ENCODE peak calls at places on chromosomes 6 and 20, in six cellular contexts. X is psoas muscle, S is neural crest cell, M is activated B cell treated with CpG ODN at 0.5 μM for 24 hours, K is neural progenitor cell, F is brain microvascular endothelial cell. E is an unnamed sample.

GRCh38 chr20:10423735-10424134 is 10.3 kb downstream of the MKKS start:
- DNase-seq in X (no peak), S (no peak), M (no peak), K (no peak), F (no peak), E (no peak)

GRCh38 chr6:26204332-26205160 is 117.3 kb downstream of the HFE start:
- DNase-seq in X (peak; percentile 87), S (peak; percentile 80), M (peak; percentile 70), K (peak; percentile 97), F (peak; percentile 99), E (peak; percentile 90)

GRCh38 chr20:22411568-22412450 is 172.6 kb downstream of the FOXA2 start:
- DNase-seq in X (peak; percentile 56), S (no peak), M (no peak), K (no peak), F (no peak), E (no peak)

GRCh38 chr6:9921366-9921765 is 493.5 kb downstream of the TFAP2A start:
- DNase-seq in X (no peak), S (no peak), M (no peak), K (no peak), F (no peak), E (no peak)

GRCh38 chr6:128601060-128601459 is 80.7 kb upstream of the PTPRK start:
- DNase-seq in X (no peak), S (no peak), M (no peak), K (no peak), F (peak; percentile 63), E (no peak)

GRCh38 chr6:119037941-119038623 is 40.4 kb downstream of the FAM184A start:
- DNase-seq in X (no peak), S (no peak), M (no peak), K (no peak), F (no peak), E (no peak)

GRCh38 chr6:149864578-149865535 is 698 bp upstream of the LRP11 start:
- DNase-seq in X (no peak), S (peak; percentile 20), M (no peak), K (peak; percentile 60), F (peak; percentile 79), E (no peak)

GRCh38 chr6:35247642-35248231 is 11.8 kb upstream of the ZNF76 start:
- DNase-seq in X (no peak), S (no peak), M (no peak), K (no peak), F (no peak), E (no peak)

GRCh38 chr6:106163966-106164877 is 78.1 kb downstream of the PRDM1 start:
- DNase-seq in X (peak; percentile 57), S (no peak), M (peak; percentile 53), K (no peak), F (peak; percentile 29), E (peak; percentile 20)

GRCh38 chr20:62961310-62961783 is 8.8 kb downstream of the SLC17A9 start:
- DNase-seq in X (no peak), S (no peak), M (no peak), K (peak; percentile 48), F (no peak), E (no peak)

GRCh38 chr6:100101656-100102055 is 107.6 kb upstream of the MCHR2 start:
- DNase-seq in X (no peak), S (no peak), M (no peak), K (no peak), F (no peak), E (no peak)

GRCh38 chr6:156909212-156910010 is 132.2 kb downstream of the ARID1B start:
- DNase-seq in X (no peak), S (no peak), M (no peak), K (no peak), F (no peak), E (no peak)

GRCh38 chr20:45818239-45818638 is 5.8 kb downstream of the UBE2C start:
- DNase-seq in X (no peak), S (no peak), M (no peak), K (no peak), F (no peak), E (no peak)

GRCh38 chr6:81834141-81834621 is 81.7 kb upstream of the TENT5A start:
- DNase-seq in X (no peak), S (no peak), M (no peak), K (no peak), F (peak; percentile 77), E (no peak)

GRCh38 chr6:4884646-4885427 is 108.6 kb downstream of the CDYL start:
- DNase-seq in X (no peak), S (no peak), M (no peak), K (no peak), F (no peak), E (no peak)

GRCh38 chr6:4360920-4361319 is 225.5 kb upstream of the ECI2 start:
- DNase-seq in X (no peak), S (no peak), M (no peak), K (no peak), F (no peak), E (no peak)

GRCh38 chr20:44089987-44090674 is 96.9 kb downstream of the JPH2 start:
- DNase-seq in X (no peak), S (peak; percentile 28), M (no peak), K (no peak), F (peak; percentile 60), E (no peak)

GRCh38 chr6:40960784-40961430 is 78.1 kb downstream of the UNC5CL start:
- DNase-seq in X (no peak), S (no peak), M (no peak), K (no peak), F (no peak), E (no peak)

GRCh38 chr6:13488015-13488895 is 855 bp upstream of the GFOD1 start:
- DNase-seq in X (peak; percentile 78), S (peak; percentile 11), M (peak; percentile 37), K (peak; percentile 71), F (peak; percentile 34), E (no peak)

GRCh38 chr6:11712760-11713159 is 65.8 kb downstream of the ADTRP start:
- DNase-seq in X (peak; percentile 57), S (no peak), M (no peak), K (no peak), F (no peak), E (no peak)

GRCh38 chr6:75205776-75206334 is at the start of gene COL12A1:
- DNase-seq in X (peak; percentile 97), S (peak; percentile 56), M (peak; percentile 20), K (peak; percentile 87), F (peak; percentile 98), E (no peak)

GRCh38 chr20:36273414-36274247 is 32.5 kb upstream of the DLGAP4 start:
- DNase-seq in X (peak; percentile 27), S (no peak), M (no peak), K (peak; percentile 28), F (peak; percentile 6), E (no peak)
- TF ChIP-seq CTCF in X (peak; percentile 23), S (peak; percentile 46), M (no peak), K (peak; percentile 20), F (peak; percentile 65), E (peak; percentile 52)

GRCh38 chr6:166999145-166999844 is at the start of gene CEP43:
- DNase-seq in X (peak; percentile 97), S (peak; percentile 92), M (peak; percentile 95), K (peak; percentile 99), F (peak; percentile 90), E (peak; percentile 95)

GRCh38 chr6:166997348-166997747 is 1.8 kb upstream of the CEP43 start:
- DNase-seq in X (no peak), S (no peak), M (no peak), K (no peak), F (no peak), E (no peak)

GRCh38 chr6:166996406-166996805 is 2.8 kb upstream of the CEP43 start:
- DNase-seq in X (no peak), S (no peak), M (no peak), K (no peak), F (peak; percentile 45), E (no peak)

GRCh38 chr6:166998256-166999144 is 697 bp upstream of the CEP43 start:
- DNase-seq in X (peak; percentile 55), S (peak; percentile 22), M (peak; percentile 38), K (peak; percentile 49), F (peak; percentile 18), E (no peak)

DNA sequence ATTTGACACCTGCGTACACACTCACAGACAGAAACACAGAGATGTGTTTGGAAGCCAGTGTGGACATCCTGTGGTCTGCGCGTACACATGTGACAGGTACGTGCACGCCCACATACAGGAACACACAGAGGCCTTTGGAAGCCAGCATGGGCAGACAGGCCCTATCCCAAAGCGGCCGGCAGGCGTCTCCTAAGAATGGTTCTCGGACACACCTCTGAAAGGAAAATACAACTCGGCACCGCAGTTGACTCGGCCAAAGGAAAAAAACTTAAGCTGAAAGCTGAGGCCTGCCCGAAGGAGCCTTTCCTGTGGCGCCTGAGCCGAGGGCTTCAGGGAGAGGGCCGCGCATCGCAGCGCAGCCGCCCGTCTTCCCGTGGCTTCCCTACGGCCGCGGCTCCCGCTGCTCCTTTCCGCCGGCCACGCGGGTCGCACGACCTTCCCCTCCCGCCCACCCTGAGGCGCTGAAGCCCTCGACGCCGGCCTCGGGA is 1.4 kb upstream of the CEP43 start:
- DNase-seq in X (peak; percentile 60), S (peak; percentile 48), M (peak; percentile 42), K (peak; percentile 81), F (peak; percentile 76), E (peak; percentile 71)
- TF ChIP-seq CTCF in X (no peak), S (peak; percentile 64), M (no peak), K (peak; percentile 50), F (peak; percentile 78), E (peak; percentile 71)

DNA sequence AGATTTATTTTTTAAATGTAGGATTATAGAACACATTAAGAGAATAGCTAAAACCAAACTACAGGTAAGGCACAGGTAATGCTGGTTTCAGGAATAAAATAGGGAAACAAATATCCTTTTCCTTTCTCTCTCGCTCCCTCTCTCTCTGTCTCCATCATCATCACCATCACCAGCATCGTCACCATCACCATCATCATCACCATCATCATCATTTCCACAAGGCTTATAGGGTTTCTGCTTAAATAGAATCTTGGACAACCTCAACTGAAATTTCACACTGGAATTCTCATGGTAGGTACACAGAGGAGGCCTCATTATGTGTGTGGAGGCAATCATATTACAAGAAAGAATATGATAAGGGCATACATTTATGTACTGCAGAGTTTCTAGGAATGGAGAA is 823.6 kb downstream of the MAFB start:
- DNase-seq in X (no peak), S (no peak), M (no peak), K (no peak), F (no peak), E (no peak)
- TF ChIP-seq CTCF in X (no peak), S (no peak), M (no peak), K (no peak), F (no peak), E (no peak)

DNA sequence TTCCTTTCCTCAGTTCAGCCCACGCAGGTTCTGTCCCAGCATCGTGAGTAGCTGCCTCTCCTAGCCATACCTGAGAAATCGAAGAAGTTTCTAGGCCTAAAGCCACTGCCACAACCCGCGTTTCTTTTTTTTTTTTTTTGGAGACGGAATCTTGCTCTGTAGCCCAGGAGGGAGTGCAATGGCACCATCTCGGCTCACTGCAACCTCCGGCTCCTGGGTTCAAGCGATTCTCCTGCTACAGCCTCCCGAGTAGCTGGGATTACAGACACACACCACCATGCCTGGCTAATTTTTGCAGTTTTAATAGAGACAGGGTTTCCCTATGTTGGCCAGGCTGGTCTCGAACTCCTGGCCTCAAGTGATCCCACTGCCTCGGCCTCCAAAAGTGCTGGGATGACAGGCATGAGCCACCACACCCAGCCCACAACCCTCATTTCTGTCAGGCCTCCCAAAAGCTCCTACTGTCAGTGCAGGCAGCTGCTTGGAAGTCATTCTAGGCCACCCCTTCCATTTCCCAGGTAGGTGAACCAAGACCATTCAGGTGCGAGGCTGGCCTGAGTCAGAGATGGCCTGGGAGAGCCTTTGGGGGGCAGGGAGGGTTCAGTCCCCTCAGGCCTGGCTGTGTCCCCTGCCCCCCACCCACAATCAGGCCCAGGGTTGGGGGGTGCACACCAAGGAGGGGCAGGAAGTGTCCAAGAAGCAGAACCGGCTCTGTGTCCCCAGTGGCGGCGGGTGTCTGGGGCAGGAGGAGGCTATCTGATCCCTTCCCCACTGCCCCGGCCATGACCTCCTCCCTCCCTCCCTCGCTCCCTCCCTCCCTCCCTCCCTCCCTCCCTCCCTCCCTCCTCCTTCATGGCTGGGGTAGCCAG is 47.2 kb downstream of the NOL4L start:
- DNase-seq in X (no peak), S (no peak), M (no peak), K (no peak), F (no peak), E (no peak)
- TF ChIP-seq CTCF in X (no peak), S (no peak), M (no peak), K (no peak), F (no peak), E (no peak)